ENCODE peak calls at places on chromosome 12, in four cellular contexts. T is HepG2, S is GM12878, R is K562. X is an unnamed sample.

GRCh38 chr12:84161296-84161695 is 751.3 kb downstream of the SLC6A15 start:
- DNase-seq in R (no peak), T (no peak), S (no peak), X (no peak)

GRCh38 chr12:57583008-57583831 is 7.8 kb upstream of the PIP4K2C start:
- DNase-seq in T (peak), S (peak), R (peak), X (peak)

GRCh38 chr12:53224897-53225634 is 6.9 kb downstream of the RARG start:
- DNase-seq in S (no peak), T (no peak), R (no peak), X (no peak)

GRCh38 chr12:83016226-83016835 is 329.6 kb downstream of the TMTC2 start:
- DNase-seq in T (peak), R (peak), S (no peak), X (no peak)

GRCh38 chr12:47286676-47287075 is 206.9 kb upstream of the AMIGO2 start:
- DNase-seq in S (no peak), R (no peak), T (no peak), X (no peak)

GRCh38 chr12:88338486-88338885 is 196.4 kb downstream of the TMTC3 start:
- DNase-seq in R (no peak), S (no peak), T (no peak), X (no peak)

GRCh38 chr12:116480210-116480818 is 78.9 kb upstream of the MAP1LC3B2 start:
- DNase-seq in S (no peak), R (no peak), T (no peak), X (no peak)

GRCh38 chr12:125015680-125016310 is 22.4 kb downstream of the BRI3BP start:
- DNase-seq in T (no peak), R (no peak), S (no peak), X (no peak)

GRCh38 chr12:132761032-132761910 is at the start of gene ANKLE2:
- DNase-seq in R (peak), T (peak), S (no peak), X (no peak)

GRCh38 chr12:101407054-101407437 is 526 bp downstream of the ARL1 start:
- DNase-seq in T (peak), S (no peak), R (no peak), X (no peak)

GRCh38 chr12:67671419-67671818 is 22.9 kb downstream of the DYRK2 start:
- DNase-seq in S (no peak), R (no peak), T (no peak), X (no peak)

GRCh38 chr12:12070674-12071661 is at the start of gene BCL2L14:
- DNase-seq in T (peak), R (no peak), S (peak), X (no peak)

GRCh38 chr12:80707830-80708534 is 548 bp downstream of the MYF6 start:
- DNase-seq in T (no peak), S (no peak), R (no peak), X (peak)

GRCh38 chr12:5268424-5269210 is 163.3 kb upstream of the NTF3 start:
- DNase-seq in S (no peak), R (no peak), T (no peak), X (no peak)

GRCh38 chr12:88420460-88420859 is 159.8 kb downstream of the KITLG start:
- DNase-seq in S (no peak), R (no peak), T (no peak), X (no peak)

GRCh38 chr12:50677858-50678257 is 86.0 kb upstream of the ATF1 start:
- DNase-seq in S (no peak), T (no peak), R (no peak), X (no peak)

GRCh38 chr12:3732901-3733300 is 20.0 kb downstream of the CRACR2A start:
- DNase-seq in S (no peak), R (no peak), T (no peak), X (no peak)

GRCh38 chr12:120015313-120015712 is 26.3 kb downstream of the BICDL1 start:
- DNase-seq in T (no peak), S (peak), R (peak), X (no peak)

GRCh38 chr12:106258226-106258625 is 10.4 kb upstream of the CKAP4 start:
- DNase-seq in T (no peak), S (no peak), R (no peak), X (no peak)

GRCh38 chr12:23561536-23561935 is 387.9 kb downstream of the SOX5 start:
- DNase-seq in S (no peak), T (no peak), R (no peak), X (no peak)

GRCh38 chr12:29763301-29763683 is 20.4 kb downstream of the TMTC1 start:
- DNase-seq in S (no peak), T (no peak), R (no peak), X (no peak)

GRCh38 chr12:75666980-75667359 is 155.6 kb upstream of the KRR1 start:
- DNase-seq in R (no peak), T (peak), S (no peak), X (no peak)

GRCh38 chr12:72272731-72273498 is 745 bp downstream of the TRHDE start:
- DNase-seq in R (no peak), S (no peak), T (no peak), X (peak)

GRCh38 chr12:57066245-57066644 is 12.3 kb downstream of the NEMP1 start:
- DNase-seq in R (no peak), S (no peak), T (no peak), X (no peak)

GRCh38 chr12:26113194-26113654 is 11.6 kb downstream of the BHLHE41 start:
- DNase-seq in T (no peak), R (no peak), S (no peak), X (no peak)

GRCh38 chr12:64099430-64099829 is 122.7 kb downstream of the KICS2 start:
- DNase-seq in R (no peak), S (no peak), T (no peak), X (no peak)

GRCh38 chr12:56115329-56115728 is 1.1 kb upstream of the RPL41 start:
- DNase-seq in T (no peak), S (no peak), R (no peak), X (no peak)

GRCh38 chr12:2893007-2893406 is 2.3 kb downstream of the TULP3 start:
- DNase-seq in R (no peak), T (peak), S (no peak), X (no peak)

GRCh38 chr12:31732926-31733548 is 4.2 kb upstream of the AMN1 start:
- DNase-seq in S (peak), T (peak), R (peak), X (peak)

GRCh38 chr12:100987552-100988277 is 193.1 kb downstream of the ANO4 start:
- DNase-seq in R (peak), S (peak), T (peak), X (no peak)

GRCh38 chr12:60977966-60978365 is 1282.2 kb upstream of the USP15 start:
- DNase-seq in S (no peak), R (no peak), T (no peak), X (no peak)

GRCh38 chr12:122141911-122142725 is 31.9 kb downstream of the IL31 start:
- DNase-seq in R (no peak), S (no peak), T (no peak), X (no peak)

GRCh38 chr12:52191841-52192791 is at the start of gene KRT80:
- DNase-seq in T (peak), R (no peak), S (no peak), X (no peak)

GRCh38 chr12:132353811-132354210 is 24.4 kb upstream of the GALNT9 start:
- DNase-seq in T (no peak), R (no peak), S (no peak), X (no peak)

GRCh38 chr12:46494424-46494823 is 121.9 kb upstream of the SLC38A2 start:
- DNase-seq in T (peak), R (no peak), S (no peak), X (peak)

GRCh38 chr12:68374315-68374982 is 42.3 kb upstream of the MDM1 start:
- DNase-seq in S (peak), R (no peak), T (no peak), X (no peak)

GRCh38 chr12:120262852-120263724 is 2.4 kb downstream of the PXN start:
- DNase-seq in S (no peak), R (no peak), T (no peak), X (no peak)

GRCh38 chr12:73731658-73732057 is 806.0 kb upstream of the ATXN7L3B start:
- DNase-seq in T (no peak), R (no peak), S (no peak), X (no peak)

GRCh38 chr12:93802293-93802692 is 125.1 kb downstream of the CRADD start:
- DNase-seq in S (no peak), R (no peak), T (no peak), X (no peak)

GRCh38 chr12:93804392-93805179 is 127.4 kb downstream of the CRADD start:
- DNase-seq in S (no peak), T (no peak), R (no peak), X (no peak)

GRCh38 chr12:93802698-93803097 is 125.5 kb downstream of the CRADD start:
- DNase-seq in S (no peak), T (no peak), R (no peak), X (no peak)

GRCh38 chr12:93805736-93806141 is 128.6 kb downstream of the CRADD start:
- DNase-seq in R (no peak), T (no peak), S (no peak), X (no peak)

DNA sequence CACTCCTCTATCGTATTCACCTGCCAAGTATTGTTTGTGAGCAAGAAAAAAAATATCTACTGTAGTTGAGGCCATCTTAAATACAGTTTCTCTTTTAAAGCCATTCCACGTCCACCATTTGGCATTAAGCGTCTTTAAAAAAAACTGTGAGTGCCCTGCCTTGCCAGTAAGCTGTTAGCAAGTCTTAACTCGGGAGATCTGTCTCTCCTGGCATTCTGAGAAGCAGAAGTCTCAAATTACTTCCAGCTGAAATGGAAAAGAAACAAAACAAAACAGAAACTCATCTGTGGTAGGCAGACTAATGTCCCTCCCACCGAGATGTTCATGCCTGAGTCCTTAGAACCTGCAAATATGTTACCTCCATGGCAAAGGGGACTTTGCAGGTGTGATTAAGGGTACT is 126.2 kb downstream of the CRADD start:
- DNase-seq in R (no peak), S (no peak), T (no peak), X (no peak)
- H3K27ac ChIP-seq in R (no peak), S (no peak), T (no peak), X (no peak)

GRCh38 chr12:84056-84455 is 17.5 kb downstream of the IQSEC3 start:
- DNase-seq in T (no peak), R (no peak), S (no peak), X (no peak)
- TF ChIP-seq BRCA1 in T (no peak), R (no peak), S (no peak), X (no peak)

GRCh38 chr12:6644257-6644596 is 3.0 kb downstream of the ACRBP start:
- DNase-seq in R (no peak), S (no peak), T (no peak), X (no peak)
- TF ChIP-seq USF2 in R (no peak), S (no peak), T (no peak), X (no peak)

GRCh38 chr12:95143784-95144205 is 70.4 kb upstream of the NR2C1 start:
- DNase-seq in T (no peak), S (no peak), R (no peak), X (no peak)
- H3K27ac ChIP-seq in T (no peak), S (no peak), R (no peak), X (no peak)

GRCh38 chr12:15629108-15629507 is 160.1 kb downstream of the EPS8 start:
- DNase-seq in S (peak), R (no peak), T (peak), X (no peak)

GRCh38 chr12:15632708-15633107 is 156.5 kb downstream of the EPS8 start:
- DNase-seq in S (no peak), R (no peak), T (no peak), X (no peak)

GRCh38 chr12:15631007-15631715 is 158.0 kb downstream of the EPS8 start:
- DNase-seq in S (no peak), R (no peak), T (no peak), X (no peak)

GRCh38 chr12:15627995-15628945 is 160.9 kb downstream of the EPS8 start:
- DNase-seq in R (no peak), S (no peak), T (peak), X (no peak)

GRCh38 chr12:15629761-15630160 is 159.4 kb downstream of the EPS8 start:
- DNase-seq in T (no peak), S (no peak), R (no peak), X (no peak)
- TF ChIP-seq BRCA1 in T (no peak), S (no peak), R (no peak), X (no peak)